ENCODE peak calls at places on chromosomes 5 and 9, in ten cellular contexts. V is lung; U is neural crest cell; N is A549; S is upper lobe of left lung; Y is heart right ventricle; A is heart left ventricle; B is Caco-2; H is activated CD8-positive, alpha-beta T cell treated with anti-CD3 and anti-CD28 coated beads for 36 hours; W is mesothelial cell of epicardium. R is an unnamed sample.

GRCh38 chr5:137348759-137349158 is 150.4 kb downstream of the SPOCK1 start:
- DNase-seq in V (no peak), U (no peak), N (no peak), S (no peak), Y (no peak), A (no peak), B (no peak), H (no peak), W (no peak), R (no peak)

GRCh38 chr5:8944005-8944404 is 601.9 kb downstream of the SEMA5A start:
- DNase-seq in V (no peak), U (no peak), N (no peak), S (no peak), Y (no peak), A (no peak), B (no peak), H (no peak), W (no peak), R (no peak)

GRCh38 chr5:92513067-92513466 is 1068.0 kb downstream of the NR2F1-AS1 start:
- DNase-seq in V (no peak), U (no peak), N (peak), S (no peak), Y (no peak), A (no peak), B (no peak), H (peak), W (no peak), R (no peak)

GRCh38 chr5:65771266-65771665 is 49.3 kb downstream of the NLN start:
- DNase-seq in V (no peak), U (no peak), N (no peak), S (no peak), Y (no peak), A (no peak), B (no peak), H (no peak), W (no peak), R (no peak)

GRCh38 chr5:32436553-32437262 is 7.8 kb downstream of the ZFR start:
- DNase-seq in V (no peak), U (no peak), N (no peak), S (no peak), Y (no peak), A (no peak), B (no peak), H (no peak), W (no peak), R (no peak)

GRCh38 chr5:93578179-93578812 is 2.7 kb downstream of the NR2F1-AS1 start:
- DNase-seq in V (no peak), U (no peak), N (no peak), S (peak), Y (no peak), A (no peak), B (no peak), H (no peak), W (no peak), R (no peak)

GRCh38 chr9:105405514-105406131 is 42.2 kb upstream of the FSD1L start:
- DNase-seq in V (no peak), U (no peak), N (no peak), S (no peak), Y (no peak), A (no peak), B (no peak), H (peak), W (no peak), R (no peak)

GRCh38 chr9:119101048-119101447 is 268.2 kb downstream of the BRINP1 start:
- DNase-seq in V (no peak), U (no peak), N (no peak), S (no peak), Y (no peak), A (no peak), B (no peak), H (no peak), W (no peak), R (no peak)

GRCh38 chr9:126569036-126569435 is 44.7 kb upstream of the LMX1B start:
- DNase-seq in V (no peak), U (no peak), N (peak), S (no peak), Y (no peak), A (no peak), B (no peak), H (no peak), W (no peak), R (no peak)

GRCh38 chr5:12965804-12966203 is 978.7 kb downstream of the DNAH5 start:
- DNase-seq in V (no peak), U (no peak), N (no peak), S (no peak), Y (no peak), A (no peak), B (no peak), H (no peak), W (no peak), R (no peak)

GRCh38 chr5:171483453-171484177 is 64.2 kb downstream of the FGF18 start:
- DNase-seq in V (peak), U (no peak), N (no peak), S (peak), Y (peak), A (peak), B (no peak), H (no peak), W (no peak), R (no peak)

GRCh38 chr5:137192293-137192743 is 306.8 kb downstream of the SPOCK1 start:
- DNase-seq in V (no peak), U (no peak), N (peak), S (no peak), Y (no peak), A (no peak), B (no peak), H (no peak), W (no peak), R (no peak)

DNA sequence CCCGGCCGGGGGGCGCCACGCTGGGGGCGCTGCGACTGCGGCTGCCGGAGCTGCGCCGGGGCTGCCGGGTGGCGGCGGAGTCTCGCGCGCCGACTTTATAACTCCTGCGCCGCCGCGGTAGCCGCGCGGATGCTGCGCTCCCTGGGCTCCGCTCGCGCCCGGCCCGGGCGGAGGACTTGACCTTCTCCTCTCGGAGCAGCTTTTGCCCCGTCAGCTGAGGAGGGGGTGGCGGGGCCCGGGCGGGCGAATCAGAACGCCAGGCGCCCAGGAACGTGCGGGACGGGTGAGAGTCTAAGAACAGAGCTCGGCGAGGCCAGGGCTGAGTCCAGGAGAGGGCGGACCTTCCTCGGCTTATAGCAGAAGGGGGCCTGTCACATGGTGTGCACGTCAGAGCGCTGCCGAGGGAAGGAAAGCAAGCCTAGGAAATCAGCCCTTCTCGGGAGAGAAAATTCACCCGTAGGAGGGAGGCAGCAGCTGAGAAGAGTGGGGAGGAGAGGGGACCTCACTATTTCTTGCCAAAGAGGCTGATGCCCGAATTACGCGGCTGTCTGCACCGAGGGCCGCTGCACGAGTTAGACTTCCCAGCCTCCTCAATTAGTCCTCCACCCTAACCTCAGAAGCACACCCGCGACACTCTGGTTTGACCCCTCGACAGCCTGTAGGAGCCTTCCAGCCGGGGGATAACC is at the start of gene FOXD1:
- DNase-seq in V (no peak), U (peak), N (peak), S (peak), Y (peak), A (peak), B (peak), H (peak), W (peak), R (peak)
- TF ChIP-seq CTCF in V (no peak), U (no peak), N (no peak), S (no peak), Y (no peak), A (no peak), B (no peak), H (no peak), W (no peak), R (no peak)

DNA sequence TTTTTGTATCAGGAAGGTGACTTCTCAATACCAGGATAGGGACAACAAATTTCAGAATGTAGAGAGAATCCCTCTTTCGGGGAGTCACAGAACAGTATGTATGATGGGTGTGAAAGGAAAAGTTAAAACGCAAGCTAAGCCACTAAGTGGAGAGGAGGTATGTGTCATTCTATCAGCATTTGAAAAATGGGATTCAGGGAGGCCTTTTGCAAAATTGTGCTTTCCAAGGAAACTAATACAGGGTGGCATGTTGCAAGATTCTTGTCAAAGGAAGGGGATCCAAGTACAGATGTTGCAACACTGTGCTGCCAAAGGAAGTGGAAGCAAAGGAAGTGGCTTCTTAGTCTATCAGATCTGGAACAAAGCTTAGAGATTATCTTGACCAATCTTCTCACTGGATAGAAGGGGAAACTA is 12.6 kb upstream of the TNIP1 start:
- DNase-seq in V (peak), U (no peak), N (peak), S (no peak), Y (no peak), A (no peak), B (peak), H (no peak), W (no peak), R (no peak)
- TF ChIP-seq CTCF in V (no peak), U (no peak), N (no peak), S (no peak), Y (no peak), A (no peak), B (no peak), H (no peak), W (no peak), R (no peak)

GRCh38 chr5:145204741-145205140 is 630.4 kb downstream of the PRELID2 start:
- DNase-seq in V (no peak), U (no peak), N (no peak), S (no peak), Y (no peak), A (no peak), B (no peak), H (no peak), W (no peak), R (no peak)

GRCh38 chr5:145203193-145203592 is 631.9 kb downstream of the PRELID2 start:
- DNase-seq in V (no peak), U (no peak), N (no peak), S (no peak), Y (no peak), A (no peak), B (no peak), H (no peak), W (no peak), R (no peak)

GRCh38 chr5:145198871-145199270 is 636.3 kb downstream of the PRELID2 start:
- DNase-seq in V (no peak), U (no peak), N (no peak), S (no peak), Y (no peak), A (no peak), B (no peak), H (no peak), W (no peak), R (no peak)
- TF ChIP-seq CTCF in V (no peak), U (no peak), N (no peak), S (no peak), Y (no peak), A (no peak), B (no peak), H (no peak), W (no peak), R (no peak)

GRCh38 chr9:106862946-106863740 is at the start of gene ZNF462:
- DNase-seq in V (peak), U (peak), N (peak), S (peak), Y (peak), A (peak), B (peak), H (peak), W (peak), R (no peak)
- TF ChIP-seq CTCF in V (peak), U (no peak), N (no peak), S (no peak), Y (no peak), A (no peak), B (no peak), H (no peak), W (no peak), R (no peak)

GRCh38 chr9:85716031-85716877 is 25.5 kb downstream of the AGTPBP1 start:
- DNase-seq in V (no peak), U (no peak), N (no peak), S (no peak), Y (no peak), A (no peak), B (no peak), H (no peak), W (no peak), R (no peak)
- TF ChIP-seq CTCF in V (no peak), U (peak), N (peak), S (no peak), Y (no peak), A (peak), B (no peak), H (peak), W (no peak), R (no peak)

R was measured in progenitor cell of endocrine pancreas.